ENCODE peak calls at places on chromosomes 7 and 10, in five cellular contexts. One of them, this sample, is unnamed.

GRCh38 chr10:78424721-78425120 is 391.1 kb downstream of the RPS24 start:
- DNase-seq in K562: peak; percentile 28
- DNase-seq in left cardiac atrium: no peak
- DNase-seq in endothelial cell: no peak
- DNase-seq in stimulated activated CD4-positive, alpha-beta T cell treated with anti-CD3 and anti-CD28 coated beads, Interleukin-2, amount 100 ng/mL, for 48 hours: no peak
- DNase-seq in this sample: no peak

GRCh38 chr7:132865366-132865765 is 216.5 kb downstream of the CHCHD3 start:
- DNase-seq in endothelial cell: peak; percentile 5
- DNase-seq in stimulated activated CD4-positive, alpha-beta T cell treated with anti-CD3 and anti-CD28 coated beads, Interleukin-2, amount 100 ng/mL, for 48 hours: no peak
- DNase-seq in K562: no peak
- DNase-seq in left cardiac atrium: no peak
- DNase-seq in this sample: no peak

GRCh38 chr7:44637788-44638594 is 31.6 kb downstream of the OGDH start:
- DNase-seq in left cardiac atrium: peak; percentile 73
- DNase-seq in K562: peak; percentile 41
- DNase-seq in stimulated activated CD4-positive, alpha-beta T cell treated with anti-CD3 and anti-CD28 coated beads, Interleukin-2, amount 100 ng/mL, for 48 hours: peak; percentile 55
- DNase-seq in endothelial cell: no peak
- DNase-seq in this sample: no peak

GRCh38 chr10:121070257-121070656 is 219.1 kb downstream of the WDR11 start:
- DNase-seq in K562: peak; percentile 9
- DNase-seq in endothelial cell: peak; percentile 28
- DNase-seq in stimulated activated CD4-positive, alpha-beta T cell treated with anti-CD3 and anti-CD28 coated beads, Interleukin-2, amount 100 ng/mL, for 48 hours: no peak
- DNase-seq in left cardiac atrium: no peak
- DNase-seq in this sample: no peak

GRCh38 chr7:6636741-6637543 is at the start of gene ZNF316:
- DNase-seq in left cardiac atrium: peak; percentile 71
- DNase-seq in stimulated activated CD4-positive, alpha-beta T cell treated with anti-CD3 and anti-CD28 coated beads, Interleukin-2, amount 100 ng/mL, for 48 hours: peak; percentile 45
- DNase-seq in endothelial cell: peak; percentile 48
- DNase-seq in K562: peak; percentile 87
- DNase-seq in this sample: peak; percentile 38

GRCh38 chr10:21740989-21741388 is 207.0 kb downstream of the MLLT10 start:
- DNase-seq in K562: no peak
- DNase-seq in endothelial cell: no peak
- DNase-seq in left cardiac atrium: no peak
- DNase-seq in stimulated activated CD4-positive, alpha-beta T cell treated with anti-CD3 and anti-CD28 coated beads, Interleukin-2, amount 100 ng/mL, for 48 hours: no peak
- DNase-seq in this sample: no peak

GRCh38 chr10:126722726-126723125 is 52.2 kb upstream of the C10orf90 start:
- DNase-seq in stimulated activated CD4-positive, alpha-beta T cell treated with anti-CD3 and anti-CD28 coated beads, Interleukin-2, amount 100 ng/mL, for 48 hours: no peak
- DNase-seq in K562: no peak
- DNase-seq in left cardiac atrium: no peak
- DNase-seq in endothelial cell: no peak
- DNase-seq in this sample: no peak

GRCh38 chr7:116177009-116177408 is 33.3 kb upstream of the TES start:
- DNase-seq in K562: no peak
- DNase-seq in stimulated activated CD4-positive, alpha-beta T cell treated with anti-CD3 and anti-CD28 coated beads, Interleukin-2, amount 100 ng/mL, for 48 hours: no peak
- DNase-seq in left cardiac atrium: no peak
- DNase-seq in endothelial cell: no peak
- DNase-seq in this sample: no peak

GRCh38 chr7:131538791-131539179 is 17.6 kb downstream of the PODXL start:
- DNase-seq in stimulated activated CD4-positive, alpha-beta T cell treated with anti-CD3 and anti-CD28 coated beads, Interleukin-2, amount 100 ng/mL, for 48 hours: no peak
- DNase-seq in left cardiac atrium: peak; percentile 61
- DNase-seq in K562: no peak
- DNase-seq in endothelial cell: no peak
- DNase-seq in this sample: peak; percentile 50

GRCh38 chr7:112550468-112551060 is 69.8 kb downstream of the LSMEM1 start:
- DNase-seq in left cardiac atrium: no peak
- DNase-seq in stimulated activated CD4-positive, alpha-beta T cell treated with anti-CD3 and anti-CD28 coated beads, Interleukin-2, amount 100 ng/mL, for 48 hours: peak; percentile 22
- DNase-seq in endothelial cell: peak; percentile 50
- DNase-seq in K562: peak; percentile 68
- DNase-seq in this sample: peak; percentile 39

GRCh38 chr10:102241037-102241443 is 272 bp downstream of the PITX3 start:
- DNase-seq in left cardiac atrium: no peak
- DNase-seq in K562: no peak
- DNase-seq in stimulated activated CD4-positive, alpha-beta T cell treated with anti-CD3 and anti-CD28 coated beads, Interleukin-2, amount 100 ng/mL, for 48 hours: no peak
- DNase-seq in endothelial cell: peak; percentile 16
- DNase-seq in this sample: no peak

GRCh38 chr10:131920693-131921092 is 19.9 kb downstream of the PPP2R2D start:
- DNase-seq in K562: no peak
- DNase-seq in endothelial cell: no peak
- DNase-seq in stimulated activated CD4-positive, alpha-beta T cell treated with anti-CD3 and anti-CD28 coated beads, Interleukin-2, amount 100 ng/mL, for 48 hours: no peak
- DNase-seq in left cardiac atrium: no peak
- DNase-seq in this sample: no peak

GRCh38 chr7:149468208-149468607 is 7.3 kb upstream of the ZNF777 start:
- DNase-seq in stimulated activated CD4-positive, alpha-beta T cell treated with anti-CD3 and anti-CD28 coated beads, Interleukin-2, amount 100 ng/mL, for 48 hours: no peak
- DNase-seq in endothelial cell: no peak
- DNase-seq in left cardiac atrium: no peak
- DNase-seq in K562: no peak
- DNase-seq in this sample: no peak

GRCh38 chr7:92446869-92447238 is 428 bp upstream of the GATAD1 start:
- DNase-seq in stimulated activated CD4-positive, alpha-beta T cell treated with anti-CD3 and anti-CD28 coated beads, Interleukin-2, amount 100 ng/mL, for 48 hours: no peak
- DNase-seq in left cardiac atrium: peak; percentile 20
- DNase-seq in K562: no peak
- DNase-seq in endothelial cell: no peak
- DNase-seq in this sample: no peak

GRCh38 chr10:72351479-72351878 is 3.2 kb downstream of the DNAJB12 start:
- DNase-seq in endothelial cell: no peak
- DNase-seq in left cardiac atrium: no peak
- DNase-seq in K562: no peak
- DNase-seq in stimulated activated CD4-positive, alpha-beta T cell treated with anti-CD3 and anti-CD28 coated beads, Interleukin-2, amount 100 ng/mL, for 48 hours: no peak
- DNase-seq in this sample: no peak

GRCh38 chr10:47371629-47372485 is 12.2 kb downstream of the ZNF488 start:
- DNase-seq in K562: no peak
- DNase-seq in endothelial cell: peak; percentile 1
- DNase-seq in stimulated activated CD4-positive, alpha-beta T cell treated with anti-CD3 and anti-CD28 coated beads, Interleukin-2, amount 100 ng/mL, for 48 hours: no peak
- DNase-seq in left cardiac atrium: no peak
- DNase-seq in this sample: no peak

GRCh38 chr10:124596914-124597676 is 135.5 kb downstream of the LHPP start:
- DNase-seq in left cardiac atrium: peak; percentile 6
- DNase-seq in K562: no peak
- DNase-seq in endothelial cell: no peak
- DNase-seq in stimulated activated CD4-positive, alpha-beta T cell treated with anti-CD3 and anti-CD28 coated beads, Interleukin-2, amount 100 ng/mL, for 48 hours: no peak
- DNase-seq in this sample: no peak

This sample was measured in heart right ventricle.